ENCODE peak calls at places on chromosomes 6 and 20, in four cellular contexts. W is K562, L is GM12878, C is HepG2. G is an unnamed sample.

GRCh38 chr6:158039178-158039557 is 57.5 kb downstream of the SYNJ2 start:
- DNase-seq in W (no peak), C (no peak), L (no peak), G (no peak)

GRCh38 chr6:150752409-150752808 is 113.1 kb upstream of the MTHFD1L start:
- DNase-seq in W (no peak), C (no peak), L (no peak), G (no peak)

GRCh38 chr6:34350100-34350936 is 42.2 kb downstream of the NUDT3 start:
- DNase-seq in C (no peak), W (no peak), L (no peak), G (no peak)

GRCh38 chr20:23889775-23890187 is 10.2 kb upstream of the CST5 start:
- DNase-seq in C (peak; percentile 74), W (peak; percentile 33), L (no peak), G (peak; percentile 90)

GRCh38 chr6:155523821-155524238 is 68.2 kb upstream of the NOX3 start:
- DNase-seq in C (no peak), W (no peak), L (no peak), G (peak; percentile 51)

GRCh38 chr6:138800377-138801150 is 4.7 kb downstream of the ECT2L start:
- DNase-seq in C (no peak), W (no peak), L (no peak), G (peak; percentile 45)

GRCh38 chr20:16209826-16210365 is 363.4 kb downstream of the KIF16B start:
- DNase-seq in C (no peak), W (no peak), L (no peak), G (no peak)

GRCh38 chr20:50729925-50730764 is 1.2 kb upstream of the PARD6B start:
- DNase-seq in L (no peak), C (peak; percentile 55), W (peak; percentile 25), G (no peak)

GRCh38 chr6:120157873-120158272 is 808.3 kb upstream of the MAN1A1 start:
- DNase-seq in C (no peak), L (no peak), W (no peak), G (no peak)

GRCh38 chr6:44166116-44166515 is 7.5 kb downstream of the CAPN11 start:
- DNase-seq in L (no peak), W (no peak), C (no peak), G (no peak)

GRCh38 chr6:169971951-169972651 is 220.7 kb downstream of the ERMARD start:
- DNase-seq in C (no peak), L (no peak), W (no peak), G (no peak)

GRCh38 chr6:78942451-78942850 is 75.1 kb downstream of the IRAK1BP1 start:
- DNase-seq in C (no peak), W (no peak), L (no peak), G (no peak)

GRCh38 chr6:74578339-74578738 is 627.5 kb downstream of the COL12A1 start:
- DNase-seq in L (no peak), C (no peak), W (no peak), G (no peak)

GRCh38 chr6:10302566-10303235 is 112.2 kb downstream of the TFAP2A start:
- DNase-seq in C (no peak), L (no peak), W (no peak), G (no peak)

GRCh38 chr6:129586815-129587214 is 123.2 kb downstream of the ARHGAP18 start:
- DNase-seq in C (no peak), W (no peak), L (no peak), G (no peak)

GRCh38 chr6:106451419-106451818 is 90.9 kb downstream of the CRYBG1 start:
- DNase-seq in C (no peak), L (no peak), W (no peak), G (no peak)

GRCh38 chr6:124719951-124720350 is 242.3 kb upstream of the RNF217 start:
- DNase-seq in L (no peak), C (no peak), W (no peak), G (no peak)
- TF ChIP-seq CREM in L (no peak), C (no peak), W (no peak), G (no peak)

DNA sequence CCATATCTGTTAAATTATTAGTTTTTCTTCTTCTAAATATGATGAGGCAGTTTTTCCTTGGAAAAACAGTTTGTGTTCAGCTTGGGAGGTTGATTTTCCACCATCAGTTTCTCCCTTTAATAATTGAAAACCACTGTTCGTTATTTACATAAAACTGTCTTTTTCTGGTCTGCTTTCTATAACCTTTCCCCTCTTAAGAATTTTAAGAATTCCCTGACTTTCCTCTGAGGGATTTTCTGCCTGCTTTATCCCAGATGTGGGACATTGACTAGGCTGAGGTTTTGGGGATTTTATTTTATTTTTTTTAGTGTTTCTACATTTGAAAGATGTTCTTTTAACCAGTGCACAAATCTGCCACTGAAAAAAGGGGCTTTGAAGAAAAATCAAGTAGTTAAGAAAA is 27.2 kb downstream of the DSE start:
- DNase-seq in L (no peak), C (no peak), W (no peak), G (no peak)
- TF ChIP-seq CREM in L (no peak), C (no peak), W (no peak), G (no peak)

DNA sequence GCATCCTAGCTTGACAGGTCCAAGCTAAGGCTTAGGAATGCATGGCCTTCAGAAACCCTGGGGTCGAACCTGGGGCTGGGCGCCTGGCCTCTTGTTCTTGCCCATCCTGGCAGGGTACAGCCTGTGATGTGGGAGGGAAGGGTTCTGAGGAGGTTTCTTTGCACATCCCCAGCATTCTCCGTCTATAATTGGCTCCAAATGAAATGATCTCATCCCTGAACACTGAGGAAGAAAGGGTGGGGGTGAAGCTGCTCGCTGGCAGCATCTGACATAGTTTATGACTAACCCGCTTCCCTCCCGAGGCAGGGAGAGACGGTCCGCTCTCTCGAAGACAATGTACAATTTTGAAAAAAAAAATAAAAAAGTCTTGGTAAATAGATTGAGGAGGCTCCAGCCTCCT is 67.1 kb upstream of the ZNFX1 start:
- DNase-seq in C (no peak), L (no peak), W (no peak), G (no peak)
- TF ChIP-seq CREM in C (no peak), L (no peak), W (no peak), G (no peak)

GRCh38 chr6:55185144-55185543 is 10.8 kb downstream of the HCRTR2 start:
- DNase-seq in L (no peak), W (no peak), C (no peak), G (no peak)
- TF ChIP-seq CREM in L (no peak), W (no peak), C (no peak), G (no peak)

DNA sequence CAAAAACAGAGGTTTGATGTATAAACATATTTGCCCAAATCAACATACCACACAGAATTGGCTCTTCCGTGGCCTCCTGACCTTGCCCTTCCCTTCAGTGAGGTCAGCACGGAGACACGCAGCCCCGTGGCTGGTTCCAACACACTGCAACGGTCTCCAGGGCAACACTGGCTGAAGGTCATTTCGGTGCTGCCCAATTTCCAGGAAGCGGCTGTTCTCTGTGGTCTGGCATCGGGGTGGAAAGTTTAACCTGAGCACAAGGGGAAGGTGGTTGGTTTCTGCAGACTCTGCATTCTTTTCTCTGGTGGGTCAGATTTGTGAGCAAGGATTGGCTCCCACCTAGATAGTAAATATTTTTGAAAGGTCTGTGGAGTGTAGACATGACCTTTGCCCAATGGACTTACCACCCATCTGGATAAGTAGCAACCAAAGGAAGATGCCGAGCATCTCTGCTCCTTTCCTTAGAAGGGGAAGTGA is 177.6 kb upstream of the PHACTR1 start:
- DNase-seq in L (no peak), W (no peak), C (peak; percentile 79), G (no peak)
- TF ChIP-seq CREM in L (no peak), W (no peak), C (no peak), G (no peak)

GRCh38 chr6:133623621-133624020 is 265.3 kb upstream of the TCF21 start:
- DNase-seq in W (no peak), C (no peak), L (no peak), G (no peak)
- TF ChIP-seq CREM in W (no peak), C (no peak), L (no peak), G (no peak)

DNA sequence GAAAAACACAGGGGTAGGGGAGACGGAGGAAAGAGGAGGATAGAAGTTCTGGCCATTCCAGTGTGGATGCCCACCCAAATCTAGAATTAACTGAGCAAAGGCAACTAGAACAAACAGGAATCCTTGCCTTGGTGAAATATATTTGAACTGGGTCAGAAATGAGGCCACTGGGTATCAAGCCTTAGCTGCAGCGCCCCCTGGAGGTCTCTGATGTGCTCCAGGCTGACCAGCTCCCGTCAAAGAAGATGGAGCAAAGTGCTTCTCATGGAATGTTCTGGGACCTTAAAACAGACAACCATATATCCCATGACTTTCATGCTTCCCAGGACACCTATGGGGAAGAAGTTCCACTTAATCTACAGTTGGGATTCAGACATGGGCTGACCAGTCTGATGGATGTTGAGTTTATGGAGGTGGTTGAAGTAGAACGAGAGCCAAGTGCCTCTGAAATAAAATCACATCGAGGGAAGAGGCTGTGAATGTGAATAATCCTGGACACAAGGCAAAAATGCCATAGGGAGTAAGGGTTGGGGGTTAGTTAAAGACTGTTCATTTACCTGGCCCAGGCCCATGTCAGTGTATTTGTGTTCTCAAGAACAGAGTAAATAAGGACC is 50.4 kb downstream of the HLA-DPB1 start:
- DNase-seq in C (peak; percentile 50), L (no peak), W (peak; percentile 75), G (peak; percentile 91)
- TF ChIP-seq CREM in C (no peak), L (no peak), W (no peak), G (no peak)

GRCh38 chr6:36035240-36035639 is 7.6 kb downstream of the MAPK14 start:
- DNase-seq in L (no peak), C (no peak), W (no peak), G (no peak)
- TF ChIP-seq CREM in L (peak; percentile 23), C (no peak), W (no peak), G (no peak)

G was measured in WTC11.